ENCODE peak calls at places on chromosome 15, in seven cellular contexts. One of them, this sample, is unnamed.

GRCh38 chr15:55907797-55908196 is 85.6 kb downstream of the NEDD4 start:
- DNase-seq in A172: peak; percentile 96
- DNase-seq in GF-D8: no peak
- DNase-seq in LHCN-M2: peak; percentile 99
- DNase-seq in suprapubic skin: no peak
- DNase-seq in OCI-M1: no peak
- DNase-seq in astrocyte: peak; percentile 100
- DNase-seq in this sample: no peak

GRCh38 chr15:68593826-68594532 is 15.2 kb downstream of the CORO2B start:
- DNase-seq in A172: no peak
- DNase-seq in GF-D8: no peak
- DNase-seq in LHCN-M2: no peak
- DNase-seq in suprapubic skin: no peak
- DNase-seq in OCI-M1: no peak
- DNase-seq in astrocyte: no peak
- DNase-seq in this sample: no peak

GRCh38 chr15:90130291-90130690 is 28.0 kb upstream of the IDH2 start:
- DNase-seq in A172: no peak
- DNase-seq in GF-D8: no peak
- DNase-seq in LHCN-M2: no peak
- DNase-seq in suprapubic skin: no peak
- DNase-seq in OCI-M1: no peak
- DNase-seq in astrocyte: no peak
- DNase-seq in this sample: no peak

GRCh38 chr15:27124287-27124830 is 153.4 kb downstream of the GABRG3 start:
- DNase-seq in A172: no peak
- DNase-seq in GF-D8: no peak
- DNase-seq in LHCN-M2: no peak
- DNase-seq in suprapubic skin: no peak
- DNase-seq in OCI-M1: peak; percentile 81
- DNase-seq in astrocyte: peak; percentile 65
- DNase-seq in this sample: no peak

GRCh38 chr15:48370460-48370859 is 39.2 kb downstream of the DUT start:
- DNase-seq in A172: peak; percentile 29
- DNase-seq in GF-D8: no peak
- DNase-seq in LHCN-M2: peak; percentile 97
- DNase-seq in suprapubic skin: no peak
- DNase-seq in OCI-M1: no peak
- DNase-seq in astrocyte: peak; percentile 95
- DNase-seq in this sample: no peak

GRCh38 chr15:36912311-36912712 is 188.0 kb downstream of the MEIS2 start:
- DNase-seq in A172: no peak
- DNase-seq in GF-D8: no peak
- DNase-seq in LHCN-M2: no peak
- DNase-seq in suprapubic skin: no peak
- DNase-seq in OCI-M1: no peak
- DNase-seq in astrocyte: peak; percentile 51
- DNase-seq in this sample: no peak

GRCh38 chr15:66707310-66708160 is 5.5 kb downstream of the SMAD6 start:
- DNase-seq in A172: no peak
- DNase-seq in GF-D8: no peak
- DNase-seq in LHCN-M2: no peak
- DNase-seq in suprapubic skin: no peak
- DNase-seq in OCI-M1: peak; percentile 65
- DNase-seq in astrocyte: peak; percentile 39
- DNase-seq in this sample: no peak

GRCh38 chr15:88262064-88262463 is 5.5 kb upstream of the NTRK3 start:
- DNase-seq in A172: no peak
- DNase-seq in GF-D8: no peak
- DNase-seq in LHCN-M2: no peak
- DNase-seq in suprapubic skin: no peak
- DNase-seq in OCI-M1: no peak
- DNase-seq in astrocyte: no peak
- DNase-seq in this sample: no peak

GRCh38 chr15:91302588-91303439 is 202.8 kb downstream of the SV2B start:
- DNase-seq in A172: peak; percentile 52
- DNase-seq in GF-D8: no peak
- DNase-seq in LHCN-M2: peak; percentile 28
- DNase-seq in suprapubic skin: no peak
- DNase-seq in OCI-M1: peak; percentile 85
- DNase-seq in astrocyte: peak; percentile 38
- DNase-seq in this sample: peak; percentile 61

GRCh38 chr15:42608767-42609488 is 33.5 kb downstream of the STARD9 start:
- DNase-seq in A172: no peak
- DNase-seq in GF-D8: no peak
- DNase-seq in LHCN-M2: no peak
- DNase-seq in suprapubic skin: no peak
- DNase-seq in OCI-M1: peak; percentile 34
- DNase-seq in astrocyte: no peak
- DNase-seq in this sample: no peak

GRCh38 chr15:42921049-42921731 is 612 bp upstream of the TTBK2 start:
- DNase-seq in A172: peak; percentile 22
- DNase-seq in GF-D8: no peak
- DNase-seq in LHCN-M2: no peak
- DNase-seq in suprapubic skin: peak; percentile 69
- DNase-seq in OCI-M1: peak; percentile 49
- DNase-seq in astrocyte: peak; percentile 12
- DNase-seq in this sample: no peak

GRCh38 chr15:26974120-26974780 is 3.3 kb downstream of the GABRG3 start:
- DNase-seq in A172: no peak
- DNase-seq in GF-D8: no peak
- DNase-seq in LHCN-M2: no peak
- DNase-seq in suprapubic skin: no peak
- DNase-seq in OCI-M1: peak; percentile 70
- DNase-seq in astrocyte: peak; percentile 26
- DNase-seq in this sample: peak; percentile 20